ENCODE peak calls at places on chromosomes 2 and 18, in five cellular contexts. H, K, R, J and N are unnamed samples.
A peak's percentile ranks its signal among the peaks of the same experiment; 100 is the strongest.

GRCh38 chr2:66888791-66889631 is 454.1 kb downstream of the MEIS1 start:
- DNase-seq in H (no peak), K (peak; percentile 95), R (peak; percentile 10), J (no peak), N (no peak)

GRCh38 chr2:105800036-105800755 is 55.5 kb downstream of the NCK2 start:
- DNase-seq in H (no peak), K (no peak), R (no peak), J (no peak), N (no peak)

GRCh38 chr2:170711774-170712652 is 3.1 kb upstream of the SP5 start:
- DNase-seq in H (peak; percentile 31), K (no peak), R (no peak), J (peak; percentile 33), N (no peak)

GRCh38 chr18:68418881-68419280 is 296.0 kb downstream of the TMX3 start:
- DNase-seq in H (no peak), K (peak; percentile 36), R (no peak), J (no peak), N (no peak)

GRCh38 chr2:196566969-196567666 is 72.4 kb upstream of the CCDC150 start:
- DNase-seq in H (no peak), K (peak; percentile 16), R (no peak), J (no peak), N (no peak)

GRCh38 chr2:194765723-194766122 is 891.3 kb upstream of the SLC39A10 start:
- DNase-seq in H (no peak), K (no peak), R (no peak), J (no peak), N (no peak)

GRCh38 chr2:127599211-127599610 is 46.7 kb upstream of the GPR17 start:
- DNase-seq in H (no peak), K (peak; percentile 12), R (no peak), J (no peak), N (no peak)

GRCh38 chr2:45190481-45190880 is 181.2 kb upstream of the SIX2 start:
- DNase-seq in H (no peak), K (peak; percentile 60), R (no peak), J (no peak), N (no peak)

GRCh38 chr18:75454022-75454795 is 26.7 kb upstream of the SMIM21 start:
- DNase-seq in H (no peak), K (peak; percentile 22), R (no peak), J (peak; percentile 46), N (no peak)

GRCh38 chr2:147002256-147002655 is 842.6 kb upstream of the ACVR2A start:
- DNase-seq in H (no peak), K (no peak), R (no peak), J (no peak), N (no peak)

GRCh38 chr2:213246665-213247281 is 37.5 kb upstream of the SPAG16 start:
- DNase-seq in H (no peak), K (peak; percentile 59), R (no peak), J (no peak), N (no peak)

GRCh38 chr2:160407393-160408204 is 86.0 kb downstream of the RBMS1 start:
- DNase-seq in H (peak; percentile 50), K (peak; percentile 55), R (peak; percentile 74), J (peak; percentile 79), N (peak; percentile 67)

GRCh38 chr2:215764441-215765048 is 248.8 kb downstream of the MREG start:
- DNase-seq in H (no peak), K (peak; percentile 66), R (no peak), J (no peak), N (no peak)

GRCh38 chr18:31268985-31269406 is 49.0 kb upstream of the DSG1 start:
- DNase-seq in H (no peak), K (no peak), R (no peak), J (no peak), N (no peak)

GRCh38 chr2:96369186-96369585 is 33.6 kb downstream of the NCAPH start:
- DNase-seq in H (no peak), K (no peak), R (no peak), J (no peak), N (no peak)

GRCh38 chr18:35605686-35606417 is 24.3 kb downstream of the GALNT1 start:
- DNase-seq in H (no peak), K (peak; percentile 27), R (no peak), J (no peak), N (no peak)

GRCh38 chr2:178277741-178278197 is 83.5 kb downstream of the OSBPL6 start:
- DNase-seq in H (no peak), K (peak; percentile 45), R (no peak), J (no peak), N (no peak)

GRCh38 chr2:109197491-109198480 is 68.8 kb downstream of the SH3RF3 start:
- DNase-seq in H (no peak), K (no peak), R (no peak), J (no peak), N (no peak)

GRCh38 chr18:8499810-8500663 is 109.2 kb upstream of the RAB12 start:
- DNase-seq in H (no peak), K (no peak), R (no peak), J (no peak), N (no peak)

GRCh38 chr2:20531633-20532262 is 84.9 kb downstream of the RHOB start:
- DNase-seq in H (no peak), K (no peak), R (no peak), J (no peak), N (no peak)

GRCh38 chr18:63518178-63519012 is 23.8 kb upstream of the SERPINB12 start:
- DNase-seq in H (peak; percentile 45), K (peak; percentile 76), R (peak; percentile 45), J (peak; percentile 36), N (peak; percentile 55)

GRCh38 chr2:25389161-25389560 is 47.4 kb upstream of the DNMT3A start:
- DNase-seq in H (no peak), K (no peak), R (no peak), J (no peak), N (no peak)

GRCh38 chr2:113818382-113818951 is 62.0 kb upstream of the SLC35F5 start:
- DNase-seq in H (no peak), K (peak; percentile 99), R (peak; percentile 24), J (peak; percentile 86), N (no peak)

GRCh38 chr2:145138626-145139025 is 618.7 kb upstream of the ZEB2 start:
- DNase-seq in H (no peak), K (no peak), R (no peak), J (no peak), N (no peak)

GRCh38 chr2:203743441-203743932 is 37.0 kb downstream of the CD28 start:
- DNase-seq in H (no peak), K (peak; percentile 50), R (no peak), J (no peak), N (no peak)

GRCh38 chr18:59980052-59980668 is 80.4 kb downstream of the PMAIP1 start:
- DNase-seq in H (no peak), K (no peak), R (no peak), J (no peak), N (no peak)

GRCh38 chr18:52945552-52945951 is 605.6 kb downstream of the DCC start:
- DNase-seq in H (no peak), K (no peak), R (no peak), J (no peak), N (no peak)

GRCh38 chr18:74351354-74351753 is 35.7 kb downstream of the C18orf63 start:
- DNase-seq in H (no peak), K (peak; percentile 34), R (no peak), J (no peak), N (no peak)

GRCh38 chr2:224952942-224953657 is 89.2 kb downstream of the DOCK10 start:
- DNase-seq in H (peak; percentile 60), K (no peak), R (no peak), J (no peak), N (peak; percentile 41)

GRCh38 chr18:74288041-74288440 is 3.7 kb downstream of the CYB5A start:
- DNase-seq in H (no peak), K (no peak), R (no peak), J (no peak), N (no peak)

GRCh38 chr2:80059381-80059907 is 245.1 kb downstream of the LRRTM1 start:
- DNase-seq in H (no peak), K (no peak), R (no peak), J (no peak), N (no peak)

GRCh38 chr2:55743583-55743982 is 49.9 kb upstream of the PNPT1 start:
- DNase-seq in H (peak; percentile 35), K (peak; percentile 73), R (no peak), J (no peak), N (peak; percentile 15)

GRCh38 chr2:155203187-155203586 is 504.7 kb downstream of the KCNJ3 start:
- DNase-seq in H (no peak), K (no peak), R (no peak), J (no peak), N (no peak)

GRCh38 chr2:100008960-100009359 is 133.4 kb downstream of the AFF3 start:
- DNase-seq in H (no peak), K (peak; percentile 16), R (no peak), J (no peak), N (no peak)

GRCh38 chr2:85355073-85355410 is 473 bp downstream of the ELMOD3 start:
- DNase-seq in H (no peak), K (no peak), R (no peak), J (no peak), N (no peak)

GRCh38 chr18:24064701-24065100 is 50.1 kb downstream of the TTC39C start:
- DNase-seq in H (no peak), K (no peak), R (no peak), J (no peak), N (no peak)

GRCh38 chr2:205716126-205716525 is 33.8 kb downstream of the NRP2 start:
- DNase-seq in H (no peak), K (no peak), R (no peak), J (peak; percentile 55), N (no peak)
- TF ChIP-seq CTCF in H (no peak), K (peak; percentile 19), R (no peak), J (no peak), N (no peak)

GRCh38 chr18:12990977-12991838 is at the start of gene CEP192:
- DNase-seq in H (peak; percentile 97), K (peak; percentile 99), R (peak; percentile 98), J (peak; percentile 98), N (peak; percentile 96)
- TF ChIP-seq CTCF in H (peak; percentile 14), K (no peak), R (no peak), J (no peak), N (no peak)

GRCh38 chr2:219527076-219527394 is 12.8 kb downstream of the ASIC4 start:
- DNase-seq in H (no peak), K (no peak), R (no peak), J (no peak), N (no peak)
- TF ChIP-seq CTCF in H (no peak), K (no peak), R (no peak), J (no peak), N (no peak)

DNA sequence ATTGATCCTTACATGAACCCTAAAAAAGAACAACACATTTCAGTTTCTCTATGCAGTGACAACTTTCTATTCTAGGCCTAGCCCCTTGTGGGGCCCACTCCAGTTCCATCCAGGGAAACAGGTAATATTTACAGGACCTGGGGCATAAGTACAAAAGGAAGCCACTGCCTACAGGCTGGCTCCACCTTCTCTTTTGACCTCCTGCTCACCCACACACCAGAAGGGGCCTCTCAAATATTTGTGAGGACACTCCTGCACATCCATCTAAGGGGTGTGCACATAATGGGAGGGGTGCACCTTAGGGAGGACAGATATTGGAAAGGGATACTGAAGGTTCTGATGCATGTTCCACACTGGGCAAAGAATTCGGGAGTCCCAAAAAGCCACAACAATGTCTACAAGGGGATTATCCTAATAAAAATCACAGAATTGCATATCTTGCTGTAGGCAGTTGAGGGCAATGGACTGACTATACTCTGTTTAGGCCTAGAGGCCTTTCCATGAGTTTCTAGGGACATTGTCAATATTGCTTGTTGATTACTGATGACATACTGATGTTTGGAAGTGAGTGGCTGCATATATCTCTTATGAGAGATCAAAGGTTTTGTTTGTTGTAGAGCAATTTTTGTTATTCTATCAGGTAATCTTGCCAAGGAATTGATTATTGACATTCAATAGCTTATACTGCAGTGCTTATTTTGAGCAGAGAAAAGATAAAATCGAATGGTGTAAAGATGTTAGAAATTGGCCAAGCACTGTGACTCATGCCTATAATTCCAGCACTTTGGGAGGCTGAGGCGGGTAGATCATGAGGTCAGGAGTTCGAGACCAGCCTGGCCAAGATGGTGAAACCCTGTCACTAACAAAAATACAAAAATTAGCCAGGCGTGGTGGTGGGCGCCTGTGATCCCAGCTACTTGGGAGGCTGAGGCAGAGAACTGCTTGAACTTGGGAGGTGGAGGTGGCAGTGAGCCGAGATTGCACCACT is 23.8 kb upstream of the HNRNPA3 start:
- DNase-seq in H (no peak), K (no peak), R (no peak), J (no peak), N (no peak)
- TF ChIP-seq CTCF in H (no peak), K (no peak), R (no peak), J (no peak), N (no peak)